ENCODE peak calls at places on chromosomes 16 and 17, in seven cellular contexts. A is tibial artery, N is right cardiac atrium, Z is right lobe of liver, J is adrenal gland, W is Peyer's patch, V is heart left ventricle. L is an unnamed sample. For H3K9me3, the result is how much of the 10 kb centered on the place peaks cover.

GRCh38 chr17:56616239-56616638 is 22.7 kb downstream of the NOG start:
- DNase-seq in A (no peak), N (no peak), Z (no peak), J (no peak), W (no peak), V (no peak), L (no peak)

GRCh38 chr16:50902457-50902856 is 160.6 kb downstream of the CYLD start:
- DNase-seq in A (peak), N (no peak), Z (no peak), J (no peak), W (no peak), V (no peak), L (no peak)

GRCh38 chr16:4298761-4299522 is 16.9 kb upstream of the GLIS2 start:
- DNase-seq in A (peak), N (peak), Z (no peak), J (no peak), W (peak), V (peak), L (peak)

GRCh38 chr17:81184596-81184995 is 18.6 kb upstream of the AATK start:
- DNase-seq in A (no peak), N (peak), Z (no peak), J (no peak), W (no peak), V (no peak), L (peak)

GRCh38 chr16:81798311-81799137 is 19.4 kb downstream of the PLCG2 start:
- DNase-seq in A (no peak), N (peak), Z (no peak), J (no peak), W (peak), V (no peak), L (no peak)

GRCh38 chr17:71936977-71937376 is 183.8 kb upstream of the SOX9 start:
- DNase-seq in A (no peak), N (no peak), Z (no peak), J (no peak), W (no peak), V (no peak), L (no peak)

GRCh38 chr17:40323731-40324650 is 15.0 kb downstream of the RARA start:
- DNase-seq in A (peak), N (peak), Z (no peak), J (peak), W (peak), V (peak), L (no peak)

GRCh38 chr17:78019367-78019975 is 61.0 kb downstream of the TNRC6C start:
- DNase-seq in A (no peak), N (no peak), Z (no peak), J (no peak), W (no peak), V (no peak), L (no peak)

GRCh38 chr16:61544165-61544564 is 492.1 kb downstream of the CDH8 start:
- DNase-seq in A (no peak), N (no peak), Z (no peak), J (no peak), W (no peak), V (no peak), L (no peak)

GRCh38 chr16:72099377-72099818 is 5.8 kb downstream of the DHX38 start:
- DNase-seq in A (no peak), N (no peak), Z (peak), J (no peak), W (peak), V (peak), L (peak)

GRCh38 chr17:57874434-57875108 is 24.7 kb upstream of the MRPS23 start:
- DNase-seq in A (peak), N (peak), Z (no peak), J (peak), W (peak), V (peak), L (peak)

GRCh38 chr17:78179372-78179771 is 7.5 kb downstream of the TK1 start:
- DNase-seq in A (peak), N (no peak), Z (no peak), J (no peak), W (peak), V (no peak), L (no peak)

GRCh38 chr17:43044024-43044423 is 19.0 kb downstream of the RND2 start:
- DNase-seq in A (no peak), N (no peak), Z (no peak), J (no peak), W (no peak), V (no peak), L (no peak)

GRCh38 chr17:56206351-56206750 is 53.1 kb downstream of the ANKFN1 start:
- DNase-seq in A (no peak), N (no peak), Z (no peak), J (no peak), W (no peak), V (no peak), L (no peak)

GRCh38 chr17:66431910-66432309 is 129.5 kb downstream of the PRKCA start:
- DNase-seq in A (no peak), N (no peak), Z (no peak), J (no peak), W (peak), V (no peak), L (no peak)

DNA sequence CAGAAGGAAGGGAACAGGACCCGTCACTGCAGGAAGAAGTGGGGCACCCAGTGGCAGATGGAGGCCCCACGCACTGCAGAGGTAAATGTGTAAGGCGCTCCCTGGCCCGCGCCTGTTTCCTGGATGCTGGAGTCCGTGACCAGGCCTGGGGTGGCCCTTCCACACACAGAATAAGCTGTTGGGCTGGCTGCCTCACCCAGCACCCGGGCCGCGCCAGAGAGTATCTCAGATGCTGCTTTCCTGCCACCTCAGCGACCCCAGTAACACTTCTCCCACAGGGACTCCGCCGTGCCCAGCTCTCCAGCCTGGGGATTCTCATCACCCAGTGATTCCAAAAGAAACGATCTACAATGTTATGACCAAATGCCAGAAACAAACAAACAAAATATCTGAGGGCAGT is 1993.1 kb downstream of the TP53TG3F start:
- DNase-seq in A (no peak), N (no peak), Z (no peak), J (no peak), W (no peak), V (no peak), L (no peak)
- H3K9me3 ChIP-seq in A (under half), N (under half), Z (under half), J (under half), W (under half), V (under half), L (under half)

DNA sequence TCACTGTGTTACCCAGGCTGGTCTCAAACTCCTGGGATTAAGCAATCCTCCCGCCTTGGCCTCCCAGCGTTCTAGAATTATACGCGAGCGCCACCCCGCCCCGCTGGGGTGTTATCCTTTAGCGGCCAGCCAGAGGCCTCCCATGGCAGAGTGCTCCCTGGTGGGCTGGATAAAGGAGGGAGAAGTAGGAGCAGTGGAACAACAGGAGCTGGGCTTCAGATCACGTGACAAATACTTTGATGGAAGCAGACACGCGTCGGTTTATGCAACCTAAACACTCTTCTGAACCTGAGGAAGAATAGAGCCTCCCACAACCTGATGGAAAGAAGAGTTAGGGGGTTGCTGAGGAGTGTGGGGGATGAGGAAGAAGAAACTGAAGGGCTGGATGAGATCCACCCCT is 2114.0 kb downstream of the TP53TG3F start:
- DNase-seq in A (no peak), N (no peak), Z (no peak), J (no peak), W (no peak), V (no peak), L (no peak)
- H3K9me3 ChIP-seq in A (under half), N (under half), Z (under half), J (under half), W (under half), V (under half), L (under half)

GRCh38 chr16:35450648-35451047 is 1991.2 kb downstream of the TP53TG3F start:
- DNase-seq in A (no peak), N (no peak), Z (peak), J (no peak), W (no peak), V (no peak), L (no peak)
- H3K9me3 ChIP-seq in A (under half), N (under half), Z (under half), J (under half), W (under half), V (under half), L (under half)

DNA sequence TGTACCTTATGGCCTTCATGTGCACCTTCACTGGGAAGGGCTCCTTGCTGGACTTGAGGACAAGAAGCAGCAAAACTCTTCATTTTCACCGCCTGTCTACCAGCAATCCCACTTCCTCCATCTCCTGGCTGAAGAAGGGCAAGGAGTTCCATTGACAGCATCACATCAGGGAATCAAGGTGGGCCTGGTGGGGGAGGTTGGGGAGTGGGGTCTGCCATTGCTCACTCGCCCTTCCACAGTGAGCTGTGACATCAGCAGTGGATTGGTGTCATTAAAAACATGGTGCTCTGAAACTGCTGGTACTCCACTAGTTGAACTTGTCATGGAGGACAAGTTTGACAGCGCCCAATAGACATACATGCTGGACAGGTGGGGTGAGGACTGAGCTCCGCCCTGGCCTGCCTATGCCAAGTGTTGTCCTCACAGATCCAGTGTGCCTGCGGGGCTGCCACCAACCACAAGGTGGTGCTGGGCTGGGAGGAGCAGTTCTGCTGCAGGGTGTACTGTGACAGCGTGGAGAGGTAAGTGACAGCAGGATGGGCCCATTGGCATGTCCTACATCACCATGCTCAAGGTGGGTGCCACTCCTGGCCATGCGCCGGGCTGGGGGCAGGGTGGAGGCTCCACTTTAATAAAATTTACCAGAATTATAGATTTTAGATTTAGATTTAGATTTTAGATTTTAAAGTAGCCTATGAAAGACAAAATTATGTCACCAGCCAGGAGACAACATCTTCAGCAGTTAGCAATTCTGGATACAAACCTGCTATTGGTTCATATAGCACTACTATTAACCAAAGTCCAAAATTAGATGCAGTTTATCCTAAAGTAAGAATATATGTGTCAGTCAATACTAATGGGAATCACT is 1729.1 kb downstream of the TP53TG3F start:
- DNase-seq in A (peak), N (peak), Z (peak), J (no peak), W (no peak), V (no peak), L (no peak)
- H3K9me3 ChIP-seq in A (under half), N (under half), Z (under half), J (under half), W (under half), V (under half), L (under half)

GRCh38 chr17:16953347-16953746 is 18.6 kb downstream of the TNFRSF13B start:
- DNase-seq in A (no peak), N (no peak), Z (no peak), J (no peak), W (peak), V (no peak), L (no peak)
- H3K9me3 ChIP-seq in A (under half), N (under half), Z (under half), J (under half), W (under half), V (under half), L (under half)

GRCh38 chr16:1734816-1735215 is 28.8 kb downstream of the MAPK8IP3 start:
- DNase-seq in A (no peak), N (no peak), Z (no peak), J (no peak), W (no peak), V (no peak), L (no peak)
- H3K9me3 ChIP-seq in A (under half), N (under half), Z (under half), J (under half), W (under half), V (under half), L (under half)

DNA sequence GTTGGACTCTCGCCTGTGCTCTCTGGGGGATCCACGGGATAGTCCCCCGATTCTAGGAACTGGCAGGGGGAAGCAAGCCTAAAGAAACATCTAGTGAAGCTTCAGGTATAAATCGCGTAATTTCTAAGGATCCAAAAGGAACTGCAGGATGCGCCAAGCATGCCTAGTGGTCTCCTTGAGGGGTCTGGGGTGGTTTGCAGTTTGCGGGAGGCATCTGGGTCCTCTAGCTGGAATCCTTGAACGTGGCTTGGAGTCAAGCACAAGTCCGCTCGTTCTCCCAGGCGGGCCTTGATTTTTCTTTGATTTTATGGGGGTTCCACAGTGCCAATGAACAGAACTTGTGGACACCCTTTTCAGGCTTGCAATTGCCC is 1000.5 kb downstream of the KCNJ18 start:
- DNase-seq in A (no peak), N (no peak), Z (no peak), J (no peak), W (no peak), V (no peak), L (no peak)
- H3K9me3 ChIP-seq in A (under half), N (under half), Z (under half), J (under half), W (under half), V (under half), L (under half)

DNA sequence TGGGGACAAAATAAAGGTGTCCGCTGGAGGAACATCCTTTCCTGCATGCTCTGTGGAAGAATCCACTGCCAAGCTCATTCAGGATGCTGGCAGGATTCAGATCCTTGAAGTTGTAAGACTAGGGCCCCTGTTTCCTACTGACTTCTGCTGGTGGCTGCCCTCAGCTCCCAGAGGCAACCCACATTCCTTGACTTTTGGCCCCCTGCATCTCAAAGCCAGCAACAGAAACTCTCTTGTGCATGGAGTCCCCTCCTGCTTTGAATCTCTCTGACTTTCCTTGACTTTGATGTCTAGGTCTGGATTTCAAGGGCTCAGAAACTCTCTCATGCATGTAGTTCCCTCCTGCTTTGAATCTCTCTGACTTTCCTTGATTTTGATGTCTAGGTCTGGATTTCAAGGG is 461.5 kb downstream of the WWOX start:
- DNase-seq in A (no peak), N (no peak), Z (no peak), J (no peak), W (no peak), V (no peak), L (no peak)
- H3K9me3 ChIP-seq in A (under half), N (under half), Z (under half), J (under half), W (under half), V (under half), L (under half)

L was measured in SJCRH30.